ENCODE peak calls at places on chromosomes 13 and 19, in five cellular contexts. W is GM12865, C is retinal pigment epithelial cell, G is A549, N is PC-3. I is an unnamed sample.

GRCh38 chr13:78638216-78638615 is 20.7 kb downstream of the OBI1 start:
- DNase-seq in W (no peak), C (no peak), G (no peak), N (no peak), I (no peak)

GRCh38 chr13:45464141-45464686 is 525 bp upstream of the COG3 start:
- DNase-seq in W (no peak), C (no peak), G (no peak), N (no peak), I (no peak)

GRCh38 chr19:41206456-41206855 is 12.6 kb upstream of the AXL start:
- DNase-seq in W (no peak), C (no peak), G (no peak), N (no peak), I (no peak)

GRCh38 chr13:107360010-107360409 is 792.1 kb upstream of the ARGLU1 start:
- DNase-seq in W (no peak), C (no peak), G (no peak), N (peak; percentile 17), I (no peak)

GRCh38 chr13:91212229-91212628 is 135.3 kb upstream of the MIR17HG start:
- DNase-seq in W (no peak), C (no peak), G (no peak), N (no peak), I (no peak)

GRCh38 chr13:43865892-43866291 is 13.6 kb downstream of the CCDC122 start:
- DNase-seq in W (no peak), C (no peak), G (no peak), N (peak; percentile 60), I (peak; percentile 64)

GRCh38 chr13:48573213-48573612 is 40.3 kb upstream of the RCBTB2 start:
- DNase-seq in W (no peak), C (no peak), G (no peak), N (no peak), I (no peak)

GRCh38 chr13:20729633-20730585 is 26.4 kb downstream of the IL17D start:
- DNase-seq in W (no peak), C (no peak), G (no peak), N (no peak), I (no peak)

GRCh38 chr13:50731400-50731799 is 112.1 kb downstream of the DLEU7 start:
- DNase-seq in W (peak; percentile 63), C (peak; percentile 41), G (no peak), N (no peak), I (peak; percentile 24)

GRCh38 chr19:39725995-39726394 is 11.8 kb downstream of the CLC start:
- DNase-seq in W (no peak), C (no peak), G (no peak), N (no peak), I (no peak)

GRCh38 chr19:21604941-21605548 is 99.6 kb downstream of the ZNF429 start:
- DNase-seq in W (no peak), C (peak; percentile 9), G (no peak), N (no peak), I (no peak)

DNA sequence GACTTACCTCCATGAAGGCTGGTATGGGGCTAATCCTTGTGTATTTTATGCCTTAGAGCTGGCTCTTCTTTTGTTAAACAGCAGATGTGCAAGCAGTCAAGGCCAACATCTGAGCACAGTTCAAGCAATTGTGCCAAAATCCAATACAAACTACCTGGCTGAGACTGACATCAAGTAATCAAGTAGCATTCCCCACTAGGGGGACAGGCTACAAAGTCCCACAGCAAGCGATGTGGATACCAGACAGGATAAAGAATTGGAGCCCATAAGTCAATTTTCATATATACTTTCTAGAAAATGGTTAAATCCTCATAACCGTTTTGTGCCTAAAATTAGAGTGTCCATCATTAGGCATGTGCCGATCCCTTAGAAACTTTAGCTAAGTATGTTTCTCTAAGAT is 675.8 kb downstream of the DIAPH3 start:
- DNase-seq in W (no peak), C (no peak), G (no peak), N (no peak), I (no peak)
- TF ChIP-seq CTCF in W (no peak), C (peak; percentile 32), G (no peak), N (peak; percentile 21), I (no peak)

GRCh38 chr19:50703915-50704548 is 15.6 kb downstream of the SHANK1 start:
- DNase-seq in W (no peak), C (no peak), G (peak; percentile 68), N (peak; percentile 51), I (no peak)
- TF ChIP-seq CTCF in W (no peak), C (no peak), G (peak; percentile 53), N (peak; percentile 73), I (no peak)

GRCh38 chr13:77510156-77510555 is 25.4 kb upstream of the SCEL start:
- DNase-seq in W (no peak), C (no peak), G (no peak), N (no peak), I (no peak)

GRCh38 chr13:77507931-77508776 is 27.4 kb upstream of the SCEL start:
- DNase-seq in W (no peak), C (peak; percentile 71), G (no peak), N (peak; percentile 92), I (no peak)

GRCh38 chr13:77503398-77503797 is 32.1 kb upstream of the SCEL start:
- DNase-seq in W (no peak), C (no peak), G (no peak), N (no peak), I (no peak)

GRCh38 chr13:77509221-77509620 is 26.3 kb upstream of the SCEL start:
- DNase-seq in W (no peak), C (peak; percentile 42), G (no peak), N (peak; percentile 58), I (no peak)

DNA sequence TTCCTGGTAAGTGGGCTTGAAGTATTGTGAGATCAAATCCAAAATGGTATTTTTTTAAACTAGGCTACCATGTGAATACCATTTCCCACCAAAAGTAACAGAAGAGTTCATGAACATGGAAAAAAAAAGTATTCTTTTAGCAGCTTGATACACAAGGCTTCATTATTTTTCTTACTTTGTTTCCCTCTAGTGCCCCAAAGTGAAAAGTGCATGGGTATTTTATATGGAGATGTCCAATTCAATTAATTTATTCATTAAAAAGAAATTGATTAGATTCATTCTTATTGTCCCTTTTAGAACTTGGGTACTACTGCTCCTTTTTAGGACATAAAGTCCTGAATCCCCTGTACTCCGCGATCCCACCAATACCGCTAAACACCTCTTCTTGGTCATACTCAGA is 28.6 kb upstream of the SCEL start:
- DNase-seq in W (no peak), C (no peak), G (no peak), N (peak; percentile 30), I (no peak)
- TF ChIP-seq CTCF in W (no peak), C (peak; percentile 31), G (peak; percentile 32), N (peak; percentile 52), I (peak; percentile 27)

GRCh38 chr13:27203854-27204253 is 32.2 kb upstream of the USP12 start:
- DNase-seq in W (peak; percentile 27), C (no peak), G (no peak), N (peak; percentile 29), I (no peak)
- TF ChIP-seq CTCF in W (no peak), C (peak; percentile 32), G (peak; percentile 37), N (peak; percentile 47), I (no peak)

GRCh38 chr19:19501798-19502197 is 13.6 kb downstream of the TSSK6 start:
- DNase-seq in W (no peak), C (no peak), G (no peak), N (no peak), I (no peak)
- TF ChIP-seq CTCF in W (no peak), C (no peak), G (no peak), N (no peak), I (no peak)